ENCODE peak calls at places on chromosomes 3 and 15, in nine cellular contexts. Q is pancreas; A is psoas muscle; F is heart left ventricle; N is SHP77 treated with DMSO at 0.1 percent for 48 hours; E is AG09319; H is ELF-1; C is NCI-H2081; L is activated CD8-positive, alpha-beta memory T cell treated with anti-CD3 and anti-CD28 coated beads, Interleukin-2, amount 50 U/mL, for 48 hours. G is an unnamed sample.

GRCh38 chr15:64438653-64439447 is 21.5 kb upstream of the ZNF609 start:
- DNase-seq in C (no peak), L (no peak), E (no peak), H (no peak), Q (no peak), N (no peak), F (no peak), A (no peak), G (no peak)

GRCh38 chr15:88476635-88477038 is 9.1 kb downstream of the MRPS11 start:
- DNase-seq in Q (peak; percentile 31), C (peak; percentile 39), H (peak; percentile 81), N (no peak), E (no peak), F (peak; percentile 56), A (no peak), L (no peak), G (peak; percentile 61)

GRCh38 chr3:37433758-37434157 is 259.4 kb upstream of the LRRFIP2 start:
- DNase-seq in C (no peak), L (no peak), H (no peak), F (no peak), Q (no peak), N (no peak), E (no peak), A (no peak), G (no peak)

GRCh38 chr3:136787226-136787793 is 31.6 kb upstream of the SLC35G2 start:
- DNase-seq in Q (peak; percentile 18), L (no peak), H (no peak), E (no peak), N (no peak), C (no peak), F (no peak), A (no peak), G (peak; percentile 38)

GRCh38 chr3:141414800-141415462 is 46.6 kb downstream of the ZBTB38 start:
- DNase-seq in A (no peak), H (no peak), C (no peak), Q (no peak), N (no peak), F (no peak), L (no peak), E (no peak), G (no peak)

GRCh38 chr15:78768096-78768495 is 43.2 kb downstream of the ADAMTS7 start:
- DNase-seq in L (no peak), Q (no peak), E (no peak), C (no peak), A (peak; percentile 8), F (peak; percentile 24), H (no peak), N (no peak), G (no peak)

GRCh38 chr15:47750030-47750739 is 32.9 kb downstream of the SEMA6D start:
- DNase-seq in F (no peak), H (peak; percentile 22), C (no peak), A (no peak), Q (no peak), L (no peak), N (no peak), E (peak; percentile 11), G (no peak)

GRCh38 chr3:144770813-144771400 is 799.3 kb downstream of the DIPK2A start:
- DNase-seq in Q (no peak), N (peak; percentile 33), F (no peak), H (no peak), E (no peak), C (peak; percentile 33), L (no peak), A (no peak), G (peak; percentile 10)

GRCh38 chr3:181629701-181630100 is 82.0 kb upstream of the SOX2 start:
- DNase-seq in L (no peak), Q (no peak), N (no peak), A (no peak), E (no peak), F (no peak), C (no peak), H (no peak), G (no peak)

GRCh38 chr3:196339044-196339443 is 856 bp upstream of the TM4SF19 start:
- DNase-seq in E (no peak), A (no peak), Q (no peak), H (no peak), F (no peak), N (no peak), L (no peak), C (no peak), G (no peak)

GRCh38 chr3:175826759-175827158 is 967.6 kb downstream of the NAALADL2 start:
- DNase-seq in A (no peak), L (no peak), N (no peak), E (no peak), F (no peak), C (no peak), H (no peak), Q (no peak), G (no peak)

GRCh38 chr15:60649845-60650548 is 171.1 kb upstream of the ICE2 start:
- DNase-seq in E (no peak), H (no peak), C (no peak), A (no peak), F (no peak), N (no peak), Q (no peak), L (no peak), G (peak; percentile 37)

GRCh38 chr15:91967935-91968605 is 114.6 kb downstream of the SLCO3A1 start:
- DNase-seq in F (no peak), L (no peak), E (no peak), N (no peak), A (no peak), Q (no peak), H (no peak), C (no peak), G (no peak)

GRCh38 chr3:100941046-100941445 is 52.2 kb downstream of the ABI3BP start:
- DNase-seq in A (peak; percentile 14), N (no peak), Q (no peak), H (no peak), C (no peak), L (no peak), F (peak; percentile 32), E (no peak), G (no peak)

GRCh38 chr15:77629070-77630030 is 3.4 kb downstream of the LINGO1 start:
- DNase-seq in E (no peak), A (no peak), L (no peak), Q (no peak), H (peak; percentile 60), C (no peak), F (no peak), N (no peak), G (no peak)

G was measured in iPS-NIHi11.